ENCODE peak calls at places on chromosomes 7 and 10, in four cellular contexts. J, I, A and N are unnamed samples.

GRCh38 chr7:70189776-70190175 is 591.5 kb downstream of the AUTS2 start:
- DNase-seq in J (no peak), I (no peak), A (no peak), N (no peak)

GRCh38 chr7:8303904-8304528 is 42.0 kb upstream of the ICA1 start:
- DNase-seq in J (no peak), I (no peak), A (no peak), N (no peak)

GRCh38 chr10:6385683-6386082 is 183.0 kb downstream of the PFKFB3 start:
- DNase-seq in J (no peak), I (peak; percentile 56), A (peak; percentile 47), N (no peak)

GRCh38 chr7:42972703-42973500 is 40.7 kb downstream of the MRPL32 start:
- DNase-seq in J (no peak), I (peak; percentile 98), A (peak; percentile 72), N (no peak)

GRCh38 chr10:115933098-115933497 is 339.9 kb downstream of the GFRA1 start:
- DNase-seq in J (no peak), I (no peak), A (no peak), N (no peak)

GRCh38 chr7:123666492-123666891 is 10.8 kb downstream of the LMOD2 start:
- DNase-seq in J (no peak), I (no peak), A (no peak), N (peak; percentile 87)

GRCh38 chr7:8436965-8437364 is 3.6 kb downstream of the NXPH1 start:
- DNase-seq in J (no peak), I (peak; percentile 14), A (peak; percentile 69), N (peak; percentile 85)

GRCh38 chr7:80934286-80934685 is 15.4 kb upstream of the SEMA3C start:
- DNase-seq in J (no peak), I (peak; percentile 46), A (peak; percentile 32), N (no peak)

GRCh38 chr7:1948887-1949680 is 279.0 kb downstream of the ELFN1 start:
- DNase-seq in J (peak; percentile 36), I (no peak), A (no peak), N (no peak)

GRCh38 chr10:86348321-86349210 is 18.0 kb downstream of the GRID1 start:
- DNase-seq in J (no peak), I (peak; percentile 7), A (peak; percentile 20), N (peak; percentile 77)

GRCh38 chr10:12807982-12808613 is 193.4 kb downstream of the CCDC3 start:
- DNase-seq in J (no peak), I (no peak), A (no peak), N (no peak)

GRCh38 chr10:70145166-70145665 is 1.3 kb downstream of the TYSND1 start:
- DNase-seq in J (peak; percentile 70), I (peak; percentile 18), A (peak; percentile 38), N (no peak)

GRCh38 chr7:70432567-70433001 is 699.4 kb upstream of the GALNT17 start:
- DNase-seq in J (no peak), I (no peak), A (no peak), N (peak; percentile 26)

GRCh38 chr10:50529660-50530059 is 94.1 kb downstream of the SGMS1 start:
- DNase-seq in J (no peak), I (no peak), A (no peak), N (no peak)

GRCh38 chr7:82109288-82109687 is 334.3 kb downstream of the CACNA2D1 start:
- DNase-seq in J (no peak), I (peak; percentile 71), A (peak; percentile 78), N (no peak)

GRCh38 chr10:103663802-103664201 is 170.3 kb downstream of the NEURL1 start:
- DNase-seq in J (peak; percentile 89), I (no peak), A (no peak), N (no peak)

GRCh38 chr7:130814753-130815152 is 80.7 kb upstream of the KLF14 start:
- DNase-seq in J (no peak), I (peak; percentile 60), A (peak; percentile 74), N (no peak)
- TF ChIP-seq CTCF in J (no peak), I (peak; percentile 54), A (peak; percentile 83), N (peak; percentile 28)

DNA sequence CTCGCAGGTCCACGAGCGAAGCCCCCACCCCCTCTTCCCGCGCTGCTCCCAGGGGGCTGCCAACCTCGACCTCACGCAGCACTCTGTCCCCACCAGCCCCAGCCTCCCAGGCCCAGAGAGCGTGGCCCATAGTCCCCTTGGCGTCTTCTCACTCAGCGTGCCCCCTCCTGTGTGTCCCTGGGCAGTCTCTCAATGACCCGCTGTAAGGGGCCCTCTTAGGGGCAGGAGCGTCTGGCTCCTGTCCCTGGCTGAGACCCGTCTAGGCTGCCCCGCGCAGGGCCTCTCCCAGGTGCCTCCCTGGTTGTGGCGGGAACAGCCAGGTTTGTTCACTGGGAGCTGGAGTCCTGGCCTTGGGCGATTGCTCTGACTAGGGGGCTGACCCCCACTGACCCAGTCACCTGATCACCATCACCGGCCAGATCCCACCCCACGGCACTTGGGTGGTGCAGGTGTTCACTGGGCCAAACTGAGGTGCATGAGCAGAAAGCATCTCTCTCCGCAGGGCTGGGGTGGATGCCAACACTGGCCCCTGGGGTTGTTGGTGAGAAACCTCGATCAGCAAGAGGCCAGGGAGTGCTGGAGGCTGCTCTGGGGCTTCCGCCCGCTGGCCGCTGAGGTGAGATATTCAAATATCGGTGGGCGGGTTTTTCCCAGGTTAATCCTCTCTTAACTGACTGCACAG is 12.6 kb upstream of the WDFY4 start:
- DNase-seq in J (no peak), I (no peak), A (no peak), N (no peak)
- H3K27ac ChIP-seq in J (no peak overlapping the region), I (no peak overlapping the region), A (no peak overlapping the region), N (no peak overlapping the region)

GRCh38 chr7:234041-234711 is 41.8 kb downstream of the FAM20C start:
- DNase-seq in J (peak; percentile 76), I (no peak), A (no peak), N (no peak)

GRCh38 chr7:233456-234035 is 41.2 kb downstream of the FAM20C start:
- DNase-seq in J (peak; percentile 76), I (peak; percentile 23), A (no peak), N (no peak)

GRCh38 chr7:231858-232246 is 39.5 kb downstream of the FAM20C start:
- DNase-seq in J (no peak), I (no peak), A (no peak), N (no peak)

GRCh38 chr7:231030-231857 is 38.9 kb downstream of the FAM20C start:
- DNase-seq in J (no peak), I (no peak), A (no peak), N (no peak)

GRCh38 chr7:232571-233455 is 40.4 kb downstream of the FAM20C start:
- DNase-seq in J (peak; percentile 77), I (peak; percentile 80), A (no peak), N (no peak)
- H3K4me3 ChIP-seq in J (peak overlapping the region; percentile 31), I (no peak overlapping the region), A (no peak overlapping the region), N (no peak overlapping the region)

DNA sequence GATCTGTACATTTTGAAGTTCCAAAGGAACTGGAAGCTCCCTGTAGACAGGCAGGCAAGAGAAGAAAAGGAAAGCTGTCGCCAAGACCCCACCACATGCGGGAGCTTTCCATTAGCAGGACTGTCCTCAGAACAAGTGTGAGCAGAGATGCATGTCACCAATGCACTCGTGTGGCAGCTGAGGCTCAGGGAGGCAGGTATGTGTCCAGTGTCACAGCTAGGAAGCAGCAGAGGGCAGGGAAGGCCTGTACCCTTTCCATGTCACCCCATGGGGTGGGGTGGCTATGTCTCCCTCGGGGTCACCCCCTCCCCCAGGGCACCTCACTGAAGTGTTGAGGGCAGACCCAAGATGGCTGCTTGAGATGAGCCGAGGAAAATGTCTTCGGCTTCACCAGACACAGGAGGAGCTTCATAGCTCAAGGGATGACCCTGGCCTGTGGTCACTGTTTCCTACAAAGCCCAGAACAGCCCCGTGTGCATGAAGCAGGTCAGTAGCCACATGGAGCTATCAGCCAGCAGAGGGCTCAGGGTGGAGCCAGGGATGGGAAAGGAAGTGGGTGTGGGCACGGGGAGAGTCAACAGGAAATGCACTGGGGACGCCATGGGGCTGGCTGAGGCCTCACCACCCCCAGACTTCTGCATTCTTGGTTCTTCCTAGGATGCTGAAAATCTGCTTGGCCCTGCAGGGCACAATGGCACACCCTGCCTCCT is 96.6 kb downstream of the FAM53B start:
- DNase-seq in J (peak; percentile 75), I (peak; percentile 52), A (peak; percentile 6), N (peak; percentile 45)
- TF ChIP-seq CTCF in J (no peak), I (peak; percentile 39), A (peak; percentile 19), N (peak; percentile 42)

GRCh38 chr10:62020362-62020730 is 118.8 kb downstream of the ARID5B start:
- DNase-seq in J (no peak), I (no peak), A (no peak), N (no peak)
- H3K27ac ChIP-seq in J (no peak overlapping the region), I (no peak overlapping the region), A (no peak overlapping the region), N (no peak overlapping the region)

GRCh38 chr10:4648968-4649367 is 177.0 kb upstream of the AKR1E2 start:
- DNase-seq in J (no peak), I (no peak), A (no peak), N (no peak)

GRCh38 chr10:4650109-4650508 is 175.9 kb upstream of the AKR1E2 start:
- DNase-seq in J (no peak), I (no peak), A (no peak), N (no peak)

GRCh38 chr10:4651404-4652037 is 174.5 kb upstream of the AKR1E2 start:
- DNase-seq in J (no peak), I (no peak), A (peak; percentile 24), N (no peak)

GRCh38 chr10:4652111-4653010 is 173.6 kb upstream of the AKR1E2 start:
- DNase-seq in J (no peak), I (no peak), A (no peak), N (no peak)

DNA sequence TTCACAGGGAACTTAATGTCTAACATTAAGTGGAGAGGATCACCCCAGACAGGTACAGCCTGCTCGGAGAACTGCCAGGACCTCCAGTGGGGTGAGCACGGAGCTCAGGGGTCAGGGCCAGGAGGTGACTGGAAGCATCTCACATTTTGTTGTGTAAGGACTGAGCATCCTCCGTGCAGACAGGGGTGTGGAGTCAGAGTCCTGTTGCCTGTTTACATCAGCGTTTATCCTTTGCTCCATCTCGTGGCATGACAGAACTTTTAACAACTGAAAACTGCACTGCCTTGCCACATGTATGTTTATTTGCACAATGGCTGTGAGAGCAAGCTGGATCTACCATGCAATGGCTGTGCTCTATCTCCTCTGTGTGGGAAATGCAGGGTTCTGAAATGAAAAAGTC is 175.4 kb upstream of the AKR1E2 start:
- DNase-seq in J (no peak), I (no peak), A (no peak), N (no peak)
- H3K4me3 ChIP-seq in J (no peak overlapping the region), I (no peak overlapping the region), A (no peak overlapping the region), N (no peak overlapping the region)

DNA sequence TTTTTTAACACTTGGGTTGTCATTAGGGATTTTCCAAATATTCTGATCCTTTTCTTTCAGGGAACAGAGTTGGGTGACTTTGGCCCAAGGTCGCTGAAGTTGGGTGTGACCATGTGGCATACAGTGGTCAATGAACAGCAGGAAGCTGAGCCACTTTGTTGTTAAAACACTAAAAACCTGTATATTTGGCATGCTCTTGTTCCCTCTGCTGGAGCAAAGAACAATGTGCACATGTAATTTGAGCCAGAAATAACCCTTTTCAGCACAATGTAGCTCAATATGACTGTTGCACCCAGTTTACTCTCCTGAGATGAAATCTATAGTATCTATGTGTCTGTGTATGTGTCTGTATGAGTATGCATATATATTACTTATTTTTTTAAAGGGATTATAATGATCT is 74.9 kb downstream of the ADCYAP1R1 start:
- DNase-seq in J (no peak), I (peak; percentile 37), A (peak; percentile 43), N (no peak)
- TF ChIP-seq CTCF in J (no peak), I (peak; percentile 46), A (peak; percentile 59), N (peak; percentile 8)